ENCODE peak calls at places on chromosomes 2 and 18, in nine cellular contexts. One of them, this sample, is unnamed.

GRCh38 chr2:64474200-64474630 is 20.3 kb downstream of the LGALSL start:
- DNase-seq in GM06990: peak
- DNase-seq in neural progenitor cell: no peak
- DNase-seq in H1: no peak
- DNase-seq in HFFc6: no peak
- DNase-seq in neural crest cell: no peak
- DNase-seq in HCT116: no peak
- DNase-seq in GM13977: no peak
- DNase-seq in astrocyte of the spinal cord: no peak
- DNase-seq in this sample: no peak

GRCh38 chr2:24304621-24305020 is 55.7 kb downstream of the ITSN2 start:
- DNase-seq in GM06990: no peak
- DNase-seq in neural progenitor cell: no peak
- DNase-seq in H1: no peak
- DNase-seq in HFFc6: no peak
- DNase-seq in neural crest cell: no peak
- DNase-seq in HCT116: no peak
- DNase-seq in GM13977: no peak
- DNase-seq in astrocyte of the spinal cord: no peak
- DNase-seq in this sample: no peak

GRCh38 chr18:30927042-30927441 is 115.5 kb downstream of the DSC3 start:
- DNase-seq in GM06990: no peak
- DNase-seq in neural progenitor cell: no peak
- DNase-seq in H1: no peak
- DNase-seq in HFFc6: no peak
- DNase-seq in neural crest cell: no peak
- DNase-seq in HCT116: no peak
- DNase-seq in GM13977: no peak
- DNase-seq in astrocyte of the spinal cord: no peak
- DNase-seq in this sample: no peak

GRCh38 chr2:232951181-232951580 is 61.9 kb downstream of the NGEF start:
- DNase-seq in GM06990: no peak
- DNase-seq in neural progenitor cell: no peak
- DNase-seq in H1: no peak
- DNase-seq in HFFc6: no peak
- DNase-seq in neural crest cell: no peak
- DNase-seq in HCT116: no peak
- DNase-seq in GM13977: no peak
- DNase-seq in astrocyte of the spinal cord: no peak
- DNase-seq in this sample: no peak

GRCh38 chr18:77765468-77765867 is 515.8 kb downstream of the GALR1 start:
- DNase-seq in GM06990: no peak
- DNase-seq in neural progenitor cell: peak
- DNase-seq in H1: peak
- DNase-seq in HFFc6: no peak
- DNase-seq in neural crest cell: peak
- DNase-seq in HCT116: no peak
- DNase-seq in GM13977: no peak
- DNase-seq in astrocyte of the spinal cord: peak
- DNase-seq in this sample: no peak

GRCh38 chr18:35397976-35398375 is 20.8 kb upstream of the ZNF396 start:
- DNase-seq in GM06990: no peak
- DNase-seq in neural progenitor cell: no peak
- DNase-seq in H1: no peak
- DNase-seq in HFFc6: no peak
- DNase-seq in neural crest cell: no peak
- DNase-seq in HCT116: no peak
- DNase-seq in GM13977: no peak
- DNase-seq in astrocyte of the spinal cord: no peak
- DNase-seq in this sample: no peak

GRCh38 chr2:109438773-109439191 is 175.0 kb downstream of the SEPTIN10 start:
- DNase-seq in GM06990: no peak
- DNase-seq in neural progenitor cell: no peak
- DNase-seq in H1: no peak
- DNase-seq in HFFc6: peak
- DNase-seq in neural crest cell: no peak
- DNase-seq in HCT116: no peak
- DNase-seq in GM13977: no peak
- DNase-seq in astrocyte of the spinal cord: peak
- DNase-seq in this sample: no peak

GRCh38 chr2:182904844-182905243 is 38.4 kb upstream of the FRZB start:
- DNase-seq in GM06990: no peak
- DNase-seq in neural progenitor cell: no peak
- DNase-seq in H1: no peak
- DNase-seq in HFFc6: no peak
- DNase-seq in neural crest cell: no peak
- DNase-seq in HCT116: no peak
- DNase-seq in GM13977: no peak
- DNase-seq in astrocyte of the spinal cord: no peak
- DNase-seq in this sample: no peak

GRCh38 chr18:80189197-80189865 is 58.0 kb downstream of the PARD6G start:
- DNase-seq in GM06990: no peak
- DNase-seq in neural progenitor cell: no peak
- DNase-seq in H1: no peak
- DNase-seq in HFFc6: no peak
- DNase-seq in neural crest cell: no peak
- DNase-seq in HCT116: no peak
- DNase-seq in GM13977: no peak
- DNase-seq in astrocyte of the spinal cord: no peak
- DNase-seq in this sample: no peak

GRCh38 chr2:233689498-233689897 is 3.2 kb upstream of the UGT1A6 start:
- DNase-seq in GM06990: no peak
- DNase-seq in neural progenitor cell: no peak
- DNase-seq in H1: no peak
- DNase-seq in HFFc6: no peak
- DNase-seq in neural crest cell: no peak
- DNase-seq in HCT116: no peak
- DNase-seq in GM13977: no peak
- DNase-seq in astrocyte of the spinal cord: no peak
- DNase-seq in this sample: no peak

GRCh38 chr2:205563646-205564045 is 118.7 kb upstream of the NRP2 start:
- DNase-seq in GM06990: no peak
- DNase-seq in neural progenitor cell: peak
- DNase-seq in H1: peak
- DNase-seq in HFFc6: no peak
- DNase-seq in neural crest cell: no peak
- DNase-seq in HCT116: peak
- DNase-seq in GM13977: no peak
- DNase-seq in astrocyte of the spinal cord: no peak
- DNase-seq in this sample: peak

GRCh38 chr2:172484253-172484652 is 56.9 kb downstream of the ITGA6 start:
- DNase-seq in GM06990: no peak
- DNase-seq in neural progenitor cell: no peak
- DNase-seq in H1: no peak
- DNase-seq in HFFc6: peak
- DNase-seq in neural crest cell: no peak
- DNase-seq in HCT116: no peak
- DNase-seq in GM13977: no peak
- DNase-seq in astrocyte of the spinal cord: peak
- DNase-seq in this sample: no peak
- TF ChIP-seq CTCF in GM06990: no peak
- TF ChIP-seq CTCF in neural progenitor cell: peak
- TF ChIP-seq CTCF in H1: no peak
- TF ChIP-seq CTCF in HFFc6: peak
- TF ChIP-seq CTCF in neural crest cell: peak
- TF ChIP-seq CTCF in HCT116: peak
- TF ChIP-seq CTCF in GM13977: peak
- TF ChIP-seq CTCF in astrocyte of the spinal cord: peak
- TF ChIP-seq CTCF in this sample: peak

GRCh38 chr2:241391892-241392665 is 36.0 kb downstream of the FARP2 start:
- DNase-seq in GM06990: no peak
- DNase-seq in neural progenitor cell: peak
- DNase-seq in H1: peak
- DNase-seq in HFFc6: peak
- DNase-seq in neural crest cell: no peak
- DNase-seq in HCT116: peak
- DNase-seq in GM13977: no peak
- DNase-seq in astrocyte of the spinal cord: peak
- DNase-seq in this sample: no peak
- TF ChIP-seq CTCF in GM06990: peak
- TF ChIP-seq CTCF in neural progenitor cell: peak
- TF ChIP-seq CTCF in H1: peak
- TF ChIP-seq CTCF in HFFc6: peak
- TF ChIP-seq CTCF in neural crest cell: peak
- TF ChIP-seq CTCF in HCT116: peak
- TF ChIP-seq CTCF in GM13977: peak
- TF ChIP-seq CTCF in astrocyte of the spinal cord: peak
- TF ChIP-seq CTCF in this sample: peak

DNA sequence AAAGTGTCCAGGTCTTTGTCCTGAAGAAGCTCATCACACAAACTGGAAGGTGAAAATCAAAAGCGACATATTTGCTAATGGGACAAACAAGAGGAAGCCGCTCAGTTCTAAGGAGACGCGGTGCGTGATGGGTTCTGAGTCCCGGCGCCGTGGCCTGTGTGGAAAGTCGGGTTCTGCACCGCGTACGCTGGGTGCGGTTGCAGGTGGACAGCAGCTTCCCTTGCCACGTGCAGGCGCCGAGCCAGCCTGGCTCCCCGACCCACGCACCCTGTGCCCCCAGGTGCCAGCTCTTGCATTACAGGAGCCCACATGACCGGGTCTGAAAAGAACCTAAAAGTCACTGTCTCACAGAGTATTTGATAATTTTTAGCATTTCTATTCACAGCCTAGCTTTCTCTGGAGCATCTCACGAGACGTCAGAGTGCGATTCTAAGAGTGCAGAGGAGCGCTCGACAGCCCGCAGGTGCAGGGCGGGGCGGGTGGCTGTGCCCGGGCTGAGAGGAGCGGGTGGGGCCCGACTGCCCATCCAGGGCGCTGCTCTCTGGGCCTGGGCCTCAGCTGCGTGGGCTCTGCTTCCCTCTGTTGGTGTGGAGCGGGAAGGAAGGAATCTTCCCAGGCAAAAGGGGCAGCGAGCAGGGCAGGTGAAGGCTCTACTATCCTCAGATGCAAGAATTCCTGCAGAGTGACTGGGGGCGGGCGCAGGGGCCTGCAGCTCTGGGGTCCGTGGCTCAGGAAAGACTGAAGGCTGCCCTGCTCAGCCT is 39.4 kb downstream of the MYT1L start:
- DNase-seq in GM06990: no peak
- DNase-seq in neural progenitor cell: peak
- DNase-seq in H1: peak
- DNase-seq in HFFc6: no peak
- DNase-seq in neural crest cell: peak
- DNase-seq in HCT116: no peak
- DNase-seq in GM13977: no peak
- DNase-seq in astrocyte of the spinal cord: no peak
- DNase-seq in this sample: peak
- TF ChIP-seq CTCF in GM06990: no peak
- TF ChIP-seq CTCF in neural progenitor cell: peak
- TF ChIP-seq CTCF in H1: peak
- TF ChIP-seq CTCF in HFFc6: peak
- TF ChIP-seq CTCF in neural crest cell: peak
- TF ChIP-seq CTCF in HCT116: peak
- TF ChIP-seq CTCF in GM13977: no peak
- TF ChIP-seq CTCF in astrocyte of the spinal cord: peak
- TF ChIP-seq CTCF in this sample: peak

DNA sequence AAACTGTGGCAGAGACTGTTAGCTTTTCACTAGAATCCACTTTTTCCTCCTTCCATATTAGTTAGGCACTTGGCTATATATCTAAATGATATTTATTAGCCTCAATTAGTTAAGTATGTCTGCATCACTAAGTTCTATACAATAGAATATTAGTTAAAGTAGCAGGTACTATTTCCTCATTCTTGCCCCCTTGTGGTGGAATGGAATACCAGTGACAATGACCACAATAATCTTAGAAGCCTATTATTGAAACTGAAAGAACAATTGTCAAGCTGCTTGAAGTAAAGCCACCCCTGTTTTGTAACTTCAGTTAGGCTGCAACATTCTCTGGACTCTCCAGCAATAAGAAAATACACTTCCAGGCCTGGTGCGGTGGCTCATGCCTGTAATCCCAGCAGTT is 476.3 kb upstream of the VWC2L start:
- DNase-seq in GM06990: peak
- DNase-seq in neural progenitor cell: peak
- DNase-seq in H1: no peak
- DNase-seq in HFFc6: peak
- DNase-seq in neural crest cell: no peak
- DNase-seq in HCT116: no peak
- DNase-seq in GM13977: peak
- DNase-seq in astrocyte of the spinal cord: peak
- DNase-seq in this sample: no peak
- TF ChIP-seq CTCF in GM06990: peak
- TF ChIP-seq CTCF in neural progenitor cell: peak
- TF ChIP-seq CTCF in H1: no peak
- TF ChIP-seq CTCF in HFFc6: peak
- TF ChIP-seq CTCF in neural crest cell: peak
- TF ChIP-seq CTCF in HCT116: peak
- TF ChIP-seq CTCF in GM13977: peak
- TF ChIP-seq CTCF in astrocyte of the spinal cord: peak
- TF ChIP-seq CTCF in this sample: peak

GRCh38 chr2:73385486-73386341 is at the start of gene ALMS1:
- DNase-seq in GM06990: peak
- DNase-seq in neural progenitor cell: peak
- DNase-seq in H1: peak
- DNase-seq in HFFc6: peak
- DNase-seq in neural crest cell: peak
- DNase-seq in HCT116: peak
- DNase-seq in GM13977: peak
- DNase-seq in astrocyte of the spinal cord: peak
- DNase-seq in this sample: peak
- TF ChIP-seq CTCF in GM06990: no peak
- TF ChIP-seq CTCF in neural progenitor cell: peak
- TF ChIP-seq CTCF in H1: no peak
- TF ChIP-seq CTCF in HFFc6: peak
- TF ChIP-seq CTCF in neural crest cell: peak
- TF ChIP-seq CTCF in HCT116: no peak
- TF ChIP-seq CTCF in GM13977: peak
- TF ChIP-seq CTCF in astrocyte of the spinal cord: no peak
- TF ChIP-seq CTCF in this sample: no peak

DNA sequence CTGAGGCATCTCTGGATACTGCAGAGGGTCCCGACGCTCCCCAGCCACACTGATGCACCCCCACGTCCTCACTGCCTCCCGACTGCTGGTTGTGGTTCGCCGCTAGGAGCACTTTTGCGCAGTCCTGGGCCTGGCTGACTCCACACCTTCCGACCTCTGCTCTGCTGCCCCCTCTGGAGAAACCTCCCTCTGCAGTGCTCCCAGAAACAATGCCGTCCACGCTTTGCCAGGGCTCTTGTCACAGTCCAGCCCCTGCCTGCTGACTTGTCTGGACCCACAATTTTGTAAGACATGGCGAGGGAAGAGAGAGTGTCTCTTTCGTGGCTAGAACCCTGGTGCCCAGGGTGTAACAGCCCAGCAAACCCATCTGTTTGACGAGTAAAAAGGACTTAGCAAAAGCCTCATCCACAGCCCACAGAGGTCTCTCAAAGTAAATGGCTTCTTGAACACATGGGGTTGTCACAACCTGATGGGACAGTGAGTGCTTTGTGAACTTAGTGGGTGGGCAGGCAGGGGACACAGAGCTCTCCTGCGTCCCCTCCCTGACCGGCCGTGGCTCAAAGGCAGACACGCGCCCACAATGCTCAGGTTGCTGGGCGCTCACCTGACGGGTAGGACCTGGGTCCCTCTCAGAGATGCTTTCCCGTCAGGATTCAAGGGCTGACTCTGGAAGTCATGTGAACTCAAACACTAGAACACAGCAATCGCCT is 4.0 kb downstream of the COPS9 start:
- DNase-seq in GM06990: no peak
- DNase-seq in neural progenitor cell: peak
- DNase-seq in H1: no peak
- DNase-seq in HFFc6: no peak
- DNase-seq in neural crest cell: no peak
- DNase-seq in HCT116: no peak
- DNase-seq in GM13977: no peak
- DNase-seq in astrocyte of the spinal cord: no peak
- DNase-seq in this sample: no peak
- TF ChIP-seq CTCF in GM06990: peak
- TF ChIP-seq CTCF in neural progenitor cell: peak
- TF ChIP-seq CTCF in H1: peak
- TF ChIP-seq CTCF in HFFc6: peak
- TF ChIP-seq CTCF in neural crest cell: peak
- TF ChIP-seq CTCF in HCT116: peak
- TF ChIP-seq CTCF in GM13977: no peak
- TF ChIP-seq CTCF in astrocyte of the spinal cord: peak
- TF ChIP-seq CTCF in this sample: no peak

This sample was measured in D721Med.